ENCODE peak calls at places on chromosomes 13 and 19, in eight cellular contexts. I, P, W, J, V, C, Y and H are unnamed samples.

GRCh38 chr19:3692141-3693029 is 7.9 kb downstream of the PIP5K1C start:
- DNase-seq in I (peak), P (no peak), W (no peak), J (no peak), V (no peak), C (no peak), Y (no peak), H (peak)

GRCh38 chr19:34851277-34851804 is 75.4 kb upstream of the ZNF30 start:
- DNase-seq in I (no peak), P (no peak), W (no peak), J (no peak), V (no peak), C (no peak), Y (no peak), H (peak)

GRCh38 chr19:54208784-54209057 is 8.1 kb downstream of the RPS9 start:
- DNase-seq in I (no peak), P (no peak), W (no peak), J (peak), V (no peak), C (no peak), Y (no peak), H (no peak)

GRCh38 chr19:38039966-38040365 is 133.0 kb downstream of the SIPA1L3 start:
- DNase-seq in I (no peak), P (peak), W (no peak), J (peak), V (no peak), C (peak), Y (peak), H (no peak)

GRCh38 chr19:19372656-19373416 is 32.6 kb upstream of the GATAD2A start:
- DNase-seq in I (peak), P (peak), W (peak), J (peak), V (peak), C (peak), Y (peak), H (peak)

GRCh38 chr13:71320452-71320851 is 546.6 kb downstream of the DACH1 start:
- DNase-seq in I (no peak), P (peak), W (no peak), J (peak), V (no peak), C (no peak), Y (peak), H (no peak)

GRCh38 chr19:55251296-55252081 is 7.3 kb downstream of the PPP6R1 start:
- DNase-seq in I (peak), P (peak), W (no peak), J (peak), V (no peak), C (no peak), Y (peak), H (no peak)

GRCh38 chr13:37681295-37682032 is 82.9 kb upstream of the POSTN start:
- DNase-seq in I (no peak), P (peak), W (no peak), J (peak), V (no peak), C (peak), Y (peak), H (no peak)

GRCh38 chr19:40523322-40524047 is 53.2 kb upstream of the SHKBP1 start:
- DNase-seq in I (peak), P (peak), W (peak), J (peak), V (peak), C (peak), Y (peak), H (peak)

GRCh38 chr19:55640577-55641375 is at the start of gene ZNF580:
- DNase-seq in I (peak), P (peak), W (no peak), J (peak), V (peak), C (peak), Y (peak), H (peak)

GRCh38 chr19:7652061-7652641 is 15.2 kb downstream of the STXBP2 start:
- DNase-seq in I (peak), P (peak), W (peak), J (peak), V (peak), C (peak), Y (peak), H (peak)
- H3K4me3 ChIP-seq in I (no peak), P (peak), W (peak), J (peak), V (no peak), C (peak), Y (peak), H (peak)

GRCh38 chr19:9175326-9175725 is 3.5 kb upstream of the OR7D2 start:
- DNase-seq in I (no peak), P (no peak), W (no peak), J (no peak), V (no peak), C (no peak), Y (no peak), H (no peak)

GRCh38 chr19:9183000-9183399 is 4.2 kb downstream of the OR7D2 start:
- DNase-seq in I (no peak), P (no peak), W (no peak), J (no peak), V (no peak), C (no peak), Y (no peak), H (no peak)

GRCh38 chr19:9178901-9179300 is at the start of gene OR7D2:
- DNase-seq in I (no peak), P (no peak), W (no peak), J (no peak), V (no peak), C (no peak), Y (no peak), H (no peak)
- H3K4me3 ChIP-seq in I (no peak), P (no peak), W (no peak), J (no peak), V (no peak), C (no peak), Y (no peak), H (no peak)

DNA sequence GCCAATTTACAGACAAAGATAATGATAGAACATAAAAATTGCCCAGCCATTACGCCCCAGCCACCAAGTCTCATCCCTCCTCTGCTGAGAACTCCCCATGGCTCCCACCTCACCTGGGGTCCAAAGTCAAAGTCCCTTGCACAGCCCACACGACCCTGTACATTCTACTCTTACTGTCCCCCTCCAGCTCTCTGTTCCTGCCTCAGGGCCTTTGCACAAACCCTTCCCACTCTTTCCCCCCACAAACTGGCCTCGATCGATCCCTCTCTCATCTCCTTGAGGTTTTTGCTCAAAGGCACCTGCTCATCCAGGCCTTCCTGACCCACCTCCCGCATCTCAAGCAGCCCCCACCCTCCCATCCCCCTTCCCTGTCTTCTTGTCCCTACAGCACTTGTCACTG is 1.3 kb downstream of the DOCK6 start:
- DNase-seq in I (no peak), P (no peak), W (no peak), J (no peak), V (no peak), C (no peak), Y (no peak), H (no peak)
- H3K4me3 ChIP-seq in I (no peak), P (no peak), W (no peak), J (no peak), V (no peak), C (no peak), Y (no peak), H (no peak)

DNA sequence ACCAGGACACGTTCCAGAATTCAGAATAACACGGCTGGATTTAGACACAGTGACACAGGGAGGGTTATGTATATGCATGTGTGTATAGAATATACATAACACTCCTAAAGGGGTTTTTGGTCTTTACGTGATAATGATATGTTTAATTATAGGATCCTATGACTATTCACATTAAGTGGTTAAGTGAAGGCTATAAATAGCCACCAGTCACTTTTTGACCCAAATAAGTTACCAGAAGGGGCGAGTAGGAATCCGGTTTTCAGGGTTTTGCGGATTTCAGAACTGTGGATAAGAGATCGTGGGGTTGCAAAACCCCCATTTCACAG is 6.9 kb downstream of the ANGPTL6 start:
- DNase-seq in I (no peak), P (no peak), W (no peak), J (no peak), V (no peak), C (no peak), Y (no peak), H (no peak)
- H3K4me3 ChIP-seq in I (peak), P (no peak), W (peak), J (no peak), V (no peak), C (peak), Y (no peak), H (peak)

GRCh38 chr13:113837554-113838355 is 26.1 kb downstream of the GAS6 start:
- DNase-seq in I (peak), P (peak), W (no peak), J (peak), V (peak), C (peak), Y (peak), H (peak)
- H3K4me3 ChIP-seq in I (no peak), P (peak), W (no peak), J (peak), V (no peak), C (peak), Y (peak), H (no peak)